ENCODE peak calls at places on chromosomes 6 and 20, in six cellular contexts. M, T, F, A, D and N are unnamed samples.
A peak's percentile ranks its signal among the peaks of the same experiment; 100 is the strongest.

GRCh38 chr6:148146717-148147116 is 195.9 kb upstream of the SASH1 start:
- DNase-seq in M (peak; percentile 10), T (peak; percentile 35), F (peak; percentile 3), A (no peak), D (no peak), N (peak; percentile 36)

GRCh38 chr6:41347349-41348050 is 12.1 kb downstream of the NCR2 start:
- DNase-seq in M (no peak), T (no peak), F (no peak), A (no peak), D (no peak), N (no peak)

GRCh38 chr6:20952605-20953004 is 418.3 kb downstream of the CDKAL1 start:
- DNase-seq in M (no peak), T (peak; percentile 82), F (no peak), A (no peak), D (no peak), N (peak; percentile 10)

GRCh38 chr6:1724616-1725015 is 114.9 kb downstream of the FOXC1 start:
- DNase-seq in M (no peak), T (peak; percentile 62), F (no peak), A (peak; percentile 82), D (no peak), N (no peak)

GRCh38 chr20:37382539-37383120 is 36.7 kb downstream of the SRC start:
- DNase-seq in M (no peak), T (no peak), F (no peak), A (no peak), D (no peak), N (no peak)

GRCh38 chr6:67210450-67210849 is 1424.6 kb upstream of the ADGRB3 start:
- DNase-seq in M (no peak), T (no peak), F (no peak), A (no peak), D (no peak), N (no peak)

GRCh38 chr20:41005361-41005729 is 23.3 kb upstream of the TOP1 start:
- DNase-seq in M (no peak), T (no peak), F (no peak), A (peak; percentile 90), D (peak; percentile 83), N (peak; percentile 66)

GRCh38 chr6:72869621-72870020 is 247.8 kb downstream of the KCNQ5 start:
- DNase-seq in M (no peak), T (no peak), F (no peak), A (no peak), D (no peak), N (no peak)

GRCh38 chr6:4727671-4728435 is 48.4 kb upstream of the CDYL start:
- DNase-seq in M (no peak), T (peak; percentile 85), F (no peak), A (peak; percentile 53), D (peak; percentile 45), N (peak; percentile 27)

GRCh38 chr6:106082735-106083398 is 3.3 kb upstream of the PRDM1 start:
- DNase-seq in M (no peak), T (no peak), F (no peak), A (no peak), D (no peak), N (no peak)

GRCh38 chr6:117605169-117605826 is 3.0 kb upstream of the GOPC start:
- DNase-seq in M (peak; percentile 30), T (peak; percentile 84), F (peak; percentile 10), A (peak; percentile 70), D (peak; percentile 52), N (peak; percentile 80)

GRCh38 chr6:33313105-33313708 is 671 bp downstream of the TAPBP start:
- DNase-seq in M (no peak), T (peak; percentile 75), F (no peak), A (peak; percentile 78), D (peak; percentile 29), N (peak; percentile 53)

GRCh38 chr6:137874204-137875001 is 7.3 kb downstream of the TNFAIP3 start:
- DNase-seq in M (no peak), T (no peak), F (no peak), A (peak; percentile 75), D (no peak), N (no peak)

GRCh38 chr6:39086294-39086693 is 28.7 kb downstream of the SAYSD1 start:
- DNase-seq in M (no peak), T (no peak), F (no peak), A (no peak), D (no peak), N (no peak)

GRCh38 chr6:25874822-25875562 is 949 bp upstream of the SLC17A3 start:
- DNase-seq in M (no peak), T (no peak), F (no peak), A (no peak), D (no peak), N (no peak)

GRCh38 chr6:13375360-13375878 is 47.1 kb upstream of the TBC1D7 start:
- DNase-seq in M (no peak), T (no peak), F (no peak), A (no peak), D (no peak), N (no peak)

GRCh38 chr6:112579601-112580000 is 232.5 kb downstream of the RFPL4B start:
- DNase-seq in M (no peak), T (no peak), F (no peak), A (no peak), D (no peak), N (no peak)

GRCh38 chr6:215335-216034 is 76.8 kb upstream of the DUSP22 start:
- DNase-seq in M (peak; percentile 34), T (no peak), F (peak; percentile 48), A (no peak), D (no peak), N (no peak)

GRCh38 chr6:161594412-161594811 is 320.6 kb upstream of the AGPAT4 start:
- DNase-seq in M (no peak), T (no peak), F (no peak), A (no peak), D (no peak), N (no peak)

GRCh38 chr20:62716198-62716940 is 7.7 kb downstream of the NTSR1 start:
- DNase-seq in M (peak; percentile 37), T (no peak), F (peak; percentile 13), A (peak; percentile 64), D (no peak), N (no peak)

GRCh38 chr20:57714409-57715267 is 4.8 kb upstream of the PMEPA1 start:
- DNase-seq in M (no peak), T (no peak), F (no peak), A (no peak), D (no peak), N (no peak)

GRCh38 chr6:163490826-163491577 is 76.5 kb downstream of the QKI start:
- DNase-seq in M (no peak), T (no peak), F (no peak), A (peak; percentile 58), D (peak; percentile 56), N (no peak)

GRCh38 chr6:35497571-35498406 is 910 bp upstream of the TEAD3 start:
- DNase-seq in M (peak; percentile 24), T (peak; percentile 84), F (peak; percentile 22), A (peak; percentile 77), D (peak; percentile 54), N (peak; percentile 60)

GRCh38 chr20:34946661-34947060 is 8.9 kb downstream of the GSS start:
- DNase-seq in M (no peak), T (no peak), F (no peak), A (no peak), D (no peak), N (no peak)

GRCh38 chr20:62933966-62934365 is 4.0 kb upstream of the GID8 start:
- DNase-seq in M (no peak), T (no peak), F (no peak), A (peak; percentile 32), D (no peak), N (no peak)

GRCh38 chr6:97947841-97948240 is 664.8 kb upstream of the MMS22L start:
- DNase-seq in M (no peak), T (peak; percentile 41), F (no peak), A (no peak), D (peak; percentile 65), N (peak; percentile 13)

GRCh38 chr6:56756791-56757582 is 114.3 kb upstream of the DST start:
- DNase-seq in M (no peak), T (no peak), F (no peak), A (no peak), D (no peak), N (peak; percentile 36)
- H3K36me3 ChIP-seq in M (no peaks in the 10 kb centered on the region), T (no peaks in the 10 kb centered on the region), F (no peaks in the 10 kb centered on the region), A (no peaks in the 10 kb centered on the region), D (no peaks in the 10 kb centered on the region), N (no peaks in the 10 kb centered on the region)

GRCh38 chr6:55666811-55667210 is 87.8 kb upstream of the HMGCLL1 start:
- DNase-seq in M (no peak), T (no peak), F (no peak), A (no peak), D (no peak), N (no peak)
- H3K4me1 ChIP-seq in M (no peaks in the 10 kb centered on the region), T (no peaks in the 10 kb centered on the region), F (no peaks in the 10 kb centered on the region), A (no peaks in the 10 kb centered on the region), D (no peaks in the 10 kb centered on the region), N (no peaks in the 10 kb centered on the region)

GRCh38 chr6:158815915-158816314 is 3.3 kb downstream of the EZR start:
- DNase-seq in M (no peak), T (no peak), F (no peak), A (no peak), D (peak; percentile 10), N (no peak)
- H3K36me3 ChIP-seq in M (no peaks in the 10 kb centered on the region), T (peaks cover 4% of the 10 kb centered on the region), F (peaks cover 4% of the 10 kb centered on the region), A (no peaks in the 10 kb centered on the region), D (no peaks in the 10 kb centered on the region), N (no peaks in the 10 kb centered on the region)

GRCh38 chr6:44220913-44221290 is 2.5 kb upstream of the SLC29A1 start:
- DNase-seq in M (no peak), T (no peak), F (no peak), A (no peak), D (no peak), N (no peak)

GRCh38 chr6:44222486-44222986 is 859 bp upstream of the SLC29A1 start:
- DNase-seq in M (no peak), T (no peak), F (no peak), A (no peak), D (no peak), N (no peak)

GRCh38 chr6:44221961-44222335 is 1.4 kb upstream of the SLC29A1 start:
- DNase-seq in M (no peak), T (no peak), F (no peak), A (no peak), D (no peak), N (no peak)

GRCh38 chr6:44219815-44220784 is 3.3 kb upstream of the SLC29A1 start:
- DNase-seq in M (no peak), T (no peak), F (no peak), A (no peak), D (no peak), N (no peak)

GRCh38 chr6:44221291-44221960 is 2.0 kb upstream of the SLC29A1 start:
- DNase-seq in M (peak; percentile 65), T (peak; percentile 79), F (peak; percentile 62), A (peak; percentile 94), D (peak; percentile 81), N (peak; percentile 94)
- H3K4me1 ChIP-seq in M (peaks cover 28% of the 10 kb centered on the region), T (peaks cover 26% of the 10 kb centered on the region), F (peaks cover 10% of the 10 kb centered on the region), A (no peaks in the 10 kb centered on the region), D (peaks cover 74% of the 10 kb centered on the region), N (peaks cover 38% of the 10 kb centered on the region)

GRCh38 chr6:62344850-62345249 is 58.8 kb upstream of the KHDRBS2 start:
- DNase-seq in M (no peak), T (no peak), F (no peak), A (no peak), D (no peak), N (no peak)
- H3K36me3 ChIP-seq in M (no peaks in the 10 kb centered on the region), T (no peaks in the 10 kb centered on the region), F (no peaks in the 10 kb centered on the region), A (no peaks in the 10 kb centered on the region), D (no peaks in the 10 kb centered on the region), N (no peaks in the 10 kb centered on the region)

DNA sequence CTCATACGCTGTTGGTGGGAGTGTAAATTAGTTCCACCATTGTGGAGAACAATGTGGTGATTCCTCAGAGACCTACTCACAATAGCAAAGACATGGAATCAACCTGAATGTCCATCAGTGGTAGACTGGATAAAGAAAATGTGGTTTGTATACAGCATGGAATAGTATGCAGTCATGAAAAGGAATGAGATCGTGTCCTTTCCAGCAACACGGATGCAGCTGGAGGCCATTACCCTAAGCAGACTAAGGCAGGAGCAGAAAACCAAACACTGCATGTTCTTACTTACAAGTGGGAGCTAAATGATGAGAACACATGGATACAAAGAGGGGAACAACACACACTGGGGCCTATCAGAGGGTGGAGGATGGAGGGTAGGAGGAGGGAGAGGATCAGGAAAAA is 54.6 kb downstream of the SYNJ2 start:
- DNase-seq in M (no peak), T (no peak), F (no peak), A (no peak), D (no peak), N (no peak)
- H3K4me1 ChIP-seq in M (peaks cover 20% of the 10 kb centered on the region), T (peaks cover 3% of the 10 kb centered on the region), F (peaks cover 19% of the 10 kb centered on the region), A (no peaks in the 10 kb centered on the region), D (peaks cover 28% of the 10 kb centered on the region), N (peaks cover 69% of the 10 kb centered on the region)